ENCODE peak calls at places on chromosomes 4 and X, in nine cellular contexts. V is GM10248, T is left ventricle myocardium inferior, H is NCI-H2171 treated with DMSO at 0.1 percent for 48 hours, S is left ventricle myocardium superior, A is PC-3, F is H9, Y is activated gamma-delta T cell, C is ureter. R is an unnamed sample.

GRCh38 chr4:8350326-8350725 is 80.8 kb downstream of the HTRA3 start:
- DNase-seq in Y (no peak), T (no peak), C (no peak), S (no peak), F (peak), V (no peak), A (no peak), H (no peak), R (no peak)

GRCh38 chrX:119687661-119688413 is 5.1 kb downstream of the SEPTIN6 start:
- DNase-seq in C (no peak), V (no peak), T (no peak), A (no peak), H (no peak), F (no peak), S (no peak), Y (no peak), R (no peak)

GRCh38 chr4:39812500-39812899 is 114.6 kb downstream of the UBE2K start:
- DNase-seq in T (no peak), H (no peak), Y (no peak), C (no peak), S (no peak), F (no peak), V (no peak), A (no peak), R (no peak)

GRCh38 chrX:13369541-13370140 is 49.8 kb upstream of the ATXN3L start:
- DNase-seq in V (no peak), H (no peak), S (no peak), Y (no peak), T (no peak), F (no peak), C (no peak), A (no peak), R (no peak)

GRCh38 chr4:39526810-39527295 is 386 bp downstream of the UGDH start:
- DNase-seq in A (peak), F (no peak), V (peak), S (no peak), C (no peak), H (peak), T (no peak), Y (no peak), R (no peak)

GRCh38 chrX:126799059-126799458 is 20.5 kb upstream of the PRR32 start:
- DNase-seq in S (no peak), C (no peak), H (no peak), Y (no peak), V (no peak), F (no peak), A (peak), T (no peak), R (no peak)

GRCh38 chrX:54745676-54746075 is 52.4 kb downstream of the ITIH6 start:
- DNase-seq in S (no peak), T (no peak), C (no peak), A (no peak), F (no peak), Y (no peak), V (no peak), H (no peak), R (no peak)

GRCh38 chr4:169340834-169341233 is 70.1 kb upstream of the SH3RF1 start:
- DNase-seq in T (no peak), F (no peak), V (no peak), Y (no peak), A (no peak), S (no peak), H (no peak), C (no peak), R (no peak)

GRCh38 chr4:154928640-154929257 is 147.7 kb downstream of the RBM46 start:
- DNase-seq in S (no peak), F (peak), H (no peak), T (no peak), V (no peak), Y (no peak), C (no peak), A (peak), R (no peak)

GRCh38 chrX:109448539-109448938 is 33.3 kb downstream of the GUCY2F start:
- DNase-seq in F (no peak), A (no peak), V (no peak), C (no peak), H (no peak), Y (no peak), S (no peak), T (no peak), R (no peak)

GRCh38 chrX:150085881-150086280 is 147.6 kb upstream of the EOLA2 start:
- DNase-seq in A (peak), H (no peak), C (no peak), Y (no peak), T (no peak), V (no peak), S (no peak), F (no peak), R (no peak)

GRCh38 chr4:128707864-128708263 is 101.6 kb upstream of the JADE1 start:
- DNase-seq in T (no peak), H (no peak), F (no peak), S (no peak), A (peak), Y (no peak), V (no peak), C (no peak), R (no peak)

GRCh38 chrX:20711366-20711765 is 444.7 kb upstream of the RPS6KA3 start:
- DNase-seq in T (no peak), C (no peak), V (no peak), F (no peak), S (no peak), A (no peak), H (no peak), Y (no peak), R (peak)

GRCh38 chr4:106315476-106315967 is 487 bp downstream of the TBCK start:
- DNase-seq in S (no peak), A (peak), C (peak), H (no peak), F (no peak), T (no peak), V (no peak), Y (no peak), R (peak)

GRCh38 chrX:125205084-125205917 is 114.4 kb upstream of the TEX13C start:
- DNase-seq in T (peak), C (peak), V (peak), A (peak), H (no peak), Y (no peak), S (peak), F (peak), R (no peak)

GRCh38 chrX:140502491-140503229 is 2.2 kb downstream of the SOX3 start:
- DNase-seq in S (no peak), V (no peak), F (no peak), T (no peak), C (no peak), H (no peak), Y (no peak), A (no peak), R (no peak)

GRCh38 chrX:81237516-81237915 is 35.6 kb downstream of the SH3BGRL start:
- DNase-seq in F (no peak), A (no peak), S (no peak), Y (no peak), C (no peak), T (no peak), H (no peak), V (no peak), R (no peak)

GRCh38 chrX:133468081-133468480 is 52.8 kb upstream of the GPC4 start:
- DNase-seq in V (no peak), T (no peak), C (no peak), S (no peak), H (no peak), A (no peak), F (no peak), Y (no peak), R (no peak)

GRCh38 chr4:105709081-105709450 is 482 bp downstream of the GSTCD start:
- DNase-seq in T (no peak), H (no peak), F (no peak), A (peak), S (no peak), Y (no peak), C (no peak), V (no peak), R (peak)

GRCh38 chr4:6658635-6659075 is 18.2 kb downstream of the MRFAP1 start:
- DNase-seq in C (no peak), H (no peak), T (peak), V (no peak), F (peak), S (peak), Y (peak), A (no peak), R (no peak)

GRCh38 chrX:1246816-1247215 is 21.8 kb upstream of the CSF2RA start:
- DNase-seq in F (peak), A (peak), T (peak), C (peak), Y (peak), S (peak), V (peak), H (peak), R (peak)

GRCh38 chr4:69617083-69617694 is 22.3 kb downstream of the UGT2A2 start:
- DNase-seq in V (peak), A (peak), H (no peak), C (no peak), F (no peak), T (no peak), S (no peak), Y (no peak), R (peak)

GRCh38 chrX:14963447-14964236 is 90.4 kb downstream of the MOSPD2 start:
- DNase-seq in H (no peak), Y (no peak), T (no peak), S (no peak), F (no peak), V (no peak), C (no peak), A (peak), R (peak)

GRCh38 chr4:94177822-94178221 is 29.8 kb upstream of the SMARCAD1 start:
- DNase-seq in C (no peak), F (no peak), V (no peak), S (no peak), T (no peak), H (no peak), A (no peak), Y (no peak), R (no peak)

GRCh38 chr4:182188622-182189021 is 54.6 kb upstream of the TENM3 start:
- DNase-seq in F (no peak), T (no peak), C (no peak), S (no peak), H (no peak), V (no peak), Y (no peak), A (no peak), R (no peak)

R was measured in trophoblast cell.